ENCODE peak calls at places on chromosomes 2 and 18, in five cellular contexts. Y is A549, H is HepG2, L is K562, S is GM12878. G is an unnamed sample.

GRCh38 chr2:76713312-76713711 is 808.9 kb downstream of the LRRTM4 start:
- DNase-seq in Y (no peak), H (no peak), L (no peak), S (no peak), G (no peak)

GRCh38 chr2:178404380-178404767 is 46.6 kb downstream of the PRKRA start:
- DNase-seq in L (no peak), H (no peak), S (peak; percentile 95), Y (no peak), G (peak; percentile 92)

GRCh38 chr2:74690571-74690970 is 36.5 kb downstream of the SEMA4F start:
- DNase-seq in Y (peak; percentile 73), S (peak; percentile 28), L (peak; percentile 42), H (peak; percentile 64), G (peak; percentile 68)

GRCh38 chr2:135676031-135676430 is 65.6 kb upstream of the UBXN4 start:
- DNase-seq in L (no peak), Y (no peak), S (no peak), H (no peak), G (peak; percentile 18)

GRCh38 chr2:209830722-209831465 is 59.3 kb downstream of the UNC80 start:
- DNase-seq in S (no peak), L (no peak), Y (no peak), H (no peak), G (no peak)

GRCh38 chr2:218485986-218486667 is 67.2 kb downstream of the VIL1 start:
- DNase-seq in Y (no peak), H (peak; percentile 48), L (no peak), S (no peak), G (no peak)

GRCh38 chr2:210318891-210319290 is 3.9 kb upstream of the MYL1 start:
- DNase-seq in Y (no peak), S (no peak), L (no peak), H (no peak), G (no peak)

GRCh38 chr2:88671786-88672427 is 19.6 kb upstream of the RPIA start:
- DNase-seq in S (no peak), Y (peak; percentile 67), L (peak; percentile 65), H (peak; percentile 50), G (peak; percentile 69)

GRCh38 chr2:28355521-28356094 is 37.0 kb upstream of the FOSL2 start:
- DNase-seq in H (peak; percentile 41), S (no peak), L (peak; percentile 97), Y (no peak), G (peak; percentile 96)

GRCh38 chr2:238916875-238917590 is 69.1 kb downstream of the TWIST2 start:
- DNase-seq in Y (no peak), H (no peak), L (no peak), S (no peak), G (no peak)

GRCh38 chr2:38574278-38574677 is 28.4 kb downstream of the HNRNPLL start:
- DNase-seq in S (no peak), Y (no peak), L (no peak), H (no peak), G (no peak)

GRCh38 chr2:45575881-45576280 is 35.2 kb downstream of the SRBD1 start:
- DNase-seq in S (no peak), L (no peak), Y (no peak), H (no peak), G (no peak)

GRCh38 chr18:50744253-50744652 is 75.6 kb downstream of the MRO start:
- DNase-seq in Y (no peak), S (no peak), L (no peak), H (no peak), G (no peak)

GRCh38 chr2:228048838-228049490 is 132.5 kb downstream of the SPHKAP start:
- DNase-seq in S (no peak), L (no peak), H (peak; percentile 49), Y (peak; percentile 41), G (no peak)

GRCh38 chr2:239285071-239285931 is 115.5 kb downstream of the HDAC4 start:
- DNase-seq in Y (no peak), L (peak; percentile 42), S (no peak), H (peak; percentile 54), G (no peak)

GRCh38 chr2:190664240-190664639 is 15.4 kb downstream of the NAB1 start:
- DNase-seq in H (no peak), L (no peak), S (no peak), Y (no peak), G (no peak)

GRCh38 chr2:47561906-47562305 is 158.9 kb downstream of the MSH2 start:
- DNase-seq in S (no peak), H (no peak), Y (no peak), L (no peak), G (no peak)
- TF ChIP-seq MYC in S (no peak), H (no peak), Y (no peak), L (no peak), G (no peak)

GRCh38 chr2:240917684-240918257 is 11.6 kb downstream of the CROCC2 start:
- DNase-seq in L (no peak), S (no peak), Y (no peak), H (no peak), G (no peak)
- H3K4me1 ChIP-seq in L (peaks cover 31% of the 10 kb centered on the region), S (no peaks in the 10 kb centered on the region), Y (peaks cover 59% of the 10 kb centered on the region), H (peaks cover 29% of the 10 kb centered on the region), G (peaks cover 13% of the 10 kb centered on the region)

GRCh38 chr2:101720732-101721131 is 23.2 kb downstream of the MAP4K4 start:
- DNase-seq in Y (no peak), S (no peak), H (no peak), L (no peak), G (no peak)

GRCh38 chr2:101718479-101718878 is 21.0 kb downstream of the MAP4K4 start:
- DNase-seq in L (no peak), S (no peak), Y (no peak), H (no peak), G (no peak)

GRCh38 chr2:101714098-101714497 is 16.6 kb downstream of the MAP4K4 start:
- DNase-seq in Y (no peak), H (no peak), L (no peak), S (no peak), G (no peak)

GRCh38 chr2:101718993-101719571 is 21.6 kb downstream of the MAP4K4 start:
- DNase-seq in S (no peak), L (no peak), Y (no peak), H (no peak), G (no peak)

GRCh38 chr2:101717041-101717817 is 19.7 kb downstream of the MAP4K4 start:
- DNase-seq in Y (no peak), H (no peak), L (no peak), S (peak; percentile 44), G (no peak)
- TF ChIP-seq MYC in Y (no peak), H (no peak), L (no peak), S (no peak), G (no peak)

DNA sequence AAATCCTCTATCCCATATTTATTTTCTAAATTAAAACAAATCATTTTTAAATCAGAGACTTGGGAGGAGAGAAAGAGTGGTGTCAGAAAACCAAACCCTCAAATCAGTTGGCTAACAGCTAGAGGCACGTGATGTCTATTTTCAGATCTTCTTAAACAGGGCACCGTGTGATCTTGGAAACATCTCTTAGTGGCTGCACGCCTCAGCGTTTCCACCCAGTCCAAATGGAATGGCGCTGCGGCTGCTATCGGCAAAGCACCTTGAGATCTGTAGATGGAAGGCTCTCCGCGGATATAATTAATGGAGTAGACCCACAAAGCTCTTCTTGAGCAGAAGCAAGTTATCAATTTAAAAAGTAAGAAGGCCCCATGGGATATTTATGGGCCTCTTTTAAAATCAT is 50.0 kb downstream of the NRP2 start:
- DNase-seq in Y (no peak), H (no peak), S (no peak), L (no peak), G (no peak)
- H3K4me1 ChIP-seq in Y (peaks cover 81% of the 10 kb centered on the region), H (peaks cover 29% of the 10 kb centered on the region), S (peaks cover 5% of the 10 kb centered on the region), L (no peaks in the 10 kb centered on the region), G (peaks cover 18% of the 10 kb centered on the region)

GRCh38 chr2:208254871-208255556 is at the start of gene IDH1:
- DNase-seq in L (peak; percentile 92), H (peak; percentile 94), S (peak; percentile 60), Y (peak; percentile 85), G (peak; percentile 95)

GRCh38 chr2:208254118-208254870 is 577 bp downstream of the IDH1 start:
- DNase-seq in Y (peak; percentile 76), S (peak; percentile 41), L (peak; percentile 77), H (peak; percentile 94), G (peak; percentile 85)

GRCh38 chr2:208253518-208254117 is 1.3 kb downstream of the IDH1 start:
- DNase-seq in L (no peak), Y (no peak), S (no peak), H (no peak), G (no peak)

GRCh38 chr2:208251098-208251497 is 3.8 kb downstream of the IDH1 start:
- DNase-seq in H (no peak), Y (no peak), S (no peak), L (no peak), G (no peak)

GRCh38 chr2:208252766-208253492 is 1.9 kb downstream of the IDH1 start:
- DNase-seq in Y (no peak), S (no peak), H (peak; percentile 48), L (no peak), G (no peak)
- TF ChIP-seq MYC in Y (no peak), S (no peak), H (no peak), L (no peak), G (no peak)

DNA sequence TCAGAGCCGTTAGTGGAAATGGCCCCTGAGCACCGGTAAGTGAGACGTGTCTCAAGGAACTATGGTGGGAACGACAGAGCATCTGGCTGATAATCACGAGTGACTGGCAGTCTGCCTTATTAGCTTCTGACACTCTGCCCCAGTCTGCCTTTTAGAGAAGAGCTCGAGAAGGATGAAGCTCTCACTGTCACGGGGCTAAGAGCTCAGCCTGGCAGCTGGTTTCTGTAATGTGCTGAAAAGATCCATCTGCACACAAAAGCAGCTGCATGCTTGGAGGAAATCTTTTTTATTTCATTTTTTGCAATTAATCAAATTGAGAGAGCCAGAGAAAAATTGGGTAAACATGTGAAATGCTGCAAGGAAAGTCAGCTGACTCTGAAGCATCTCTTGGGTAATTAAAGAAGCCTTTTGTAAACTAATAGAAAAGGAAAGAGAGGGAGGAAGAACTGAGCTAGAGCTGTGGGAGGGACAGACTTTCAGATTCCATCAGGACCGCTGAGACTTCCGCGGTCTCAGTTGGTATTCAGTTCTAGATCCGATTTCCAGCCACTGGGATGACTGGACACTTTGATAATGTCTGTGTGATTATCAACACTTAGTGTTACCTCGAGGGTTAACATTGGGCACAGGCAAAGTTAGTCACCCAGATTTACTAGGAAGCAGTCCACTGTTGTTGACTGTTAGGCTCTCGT is 24.4 kb downstream of the MBP start:
- DNase-seq in L (no peak), S (no peak), H (no peak), Y (no peak), G (no peak)
- H3K4me1 ChIP-seq in L (no peaks in the 10 kb centered on the region), S (peaks cover 46% of the 10 kb centered on the region), H (peaks cover 20% of the 10 kb centered on the region), Y (peaks cover 66% of the 10 kb centered on the region), G (peaks cover 16% of the 10 kb centered on the region)

G was measured in endothelial cell of umbilical vein.